ENCODE peak calls at places on chromosomes 7 and 10, in six cellular contexts. A, W, C, S, T and O are unnamed samples.

GRCh38 chr7:148697256-148697841 is 1.4 kb upstream of the CUL1 start:
- DNase-seq in T (no peak), S (no peak), W (peak; percentile 63), A (peak; percentile 44), C (no peak), O (no peak)

GRCh38 chr7:131097662-131098376 is 229.9 kb upstream of the MKLN1 start:
- DNase-seq in T (no peak), C (no peak), A (no peak), S (no peak), W (no peak), O (no peak)

GRCh38 chr10:68628576-68629127 is 68.5 kb downstream of the TET1 start:
- DNase-seq in S (no peak), A (peak; percentile 42), T (no peak), C (no peak), W (peak; percentile 34), O (no peak)

GRCh38 chr7:142513221-142513955 is 235.9 kb upstream of the PRSS1 start:
- DNase-seq in A (no peak), S (no peak), C (peak; percentile 6), T (no peak), W (no peak), O (no peak)

GRCh38 chr7:15433154-15433553 is 128.7 kb downstream of the AGMO start:
- DNase-seq in C (no peak), T (no peak), A (no peak), W (no peak), S (no peak), O (no peak)

GRCh38 chr10:17065273-17065672 is 64.3 kb downstream of the CUBN start:
- DNase-seq in A (no peak), W (no peak), S (no peak), T (no peak), C (no peak), O (no peak)

GRCh38 chr7:2526659-2527504 is 7.3 kb downstream of the LFNG start:
- DNase-seq in A (no peak), T (no peak), C (no peak), W (no peak), S (no peak), O (no peak)

GRCh38 chr10:33093362-33093761 is 135.3 kb upstream of the ITGB1 start:
- DNase-seq in C (no peak), A (no peak), W (no peak), T (no peak), S (no peak), O (no peak)

GRCh38 chr7:116445447-116445846 is 54.1 kb upstream of the CAV2 start:
- DNase-seq in W (no peak), S (no peak), A (no peak), T (no peak), C (no peak), O (no peak)

GRCh38 chr7:149838992-149839408 is 825 bp downstream of the ZNF862 start:
- DNase-seq in W (peak; percentile 6), S (no peak), A (peak; percentile 15), C (no peak), T (no peak), O (no peak)

GRCh38 chr7:158999496-158999895 is 143.1 kb downstream of the DYNC2I1 start:
- DNase-seq in W (no peak), A (no peak), C (no peak), S (no peak), T (no peak), O (no peak)
- H3K4me2 ChIP-seq in W (no peak overlapping the region), A (no peak overlapping the region), C (no peak overlapping the region), S (no peak overlapping the region), T (no peak overlapping the region), O (no peak overlapping the region)

DNA sequence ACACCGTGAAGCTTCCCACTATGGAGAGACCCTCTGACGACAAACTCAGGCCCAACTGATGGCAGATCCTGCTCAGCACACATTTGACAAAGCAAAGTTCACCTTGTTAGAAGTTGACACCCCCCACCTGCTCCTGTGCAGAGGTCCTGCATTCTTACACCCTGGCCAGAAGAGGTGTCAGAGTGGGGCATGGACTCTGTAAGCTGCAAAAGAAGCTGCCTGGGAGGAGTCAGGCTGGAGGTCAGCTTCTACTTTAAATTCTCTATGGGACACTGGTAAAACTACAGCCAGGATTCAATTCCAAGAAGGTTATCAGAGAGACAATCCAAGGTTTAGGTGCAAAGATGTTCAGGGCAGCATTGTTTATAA is 20.0 kb upstream of the TNS3 start:
- DNase-seq in T (no peak), S (no peak), C (no peak), W (no peak), A (no peak), O (no peak)
- H3K9ac ChIP-seq in T (no peak overlapping the region), S (no peak overlapping the region), C (no peak overlapping the region), W (peak overlapping the region; percentile 15), A (no peak overlapping the region), O (peak overlapping the region; percentile 65)

DNA sequence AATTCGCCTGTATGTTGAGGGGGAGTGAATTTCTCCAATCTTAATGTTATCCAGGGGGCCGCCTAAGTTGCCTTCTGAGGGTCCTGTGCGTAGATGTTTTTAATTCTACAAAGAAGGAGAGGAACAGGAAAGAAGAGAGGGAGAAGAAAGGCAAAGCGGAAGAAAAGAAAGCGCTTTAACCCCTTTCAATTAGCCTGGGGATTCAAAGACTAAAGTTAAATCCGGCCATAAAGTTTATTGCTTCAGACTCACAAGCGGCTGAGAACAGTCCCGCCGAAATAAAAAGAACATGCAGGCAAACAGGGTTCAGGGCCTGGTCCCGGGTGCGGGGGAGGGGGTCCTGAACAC is 4.5 kb downstream of the HOXA5 start:
- DNase-seq in W (no peak), T (no peak), A (no peak), S (no peak), C (no peak), O (no peak)
- H4K20me1 ChIP-seq in W (no peaks in the 10 kb centered on the region), T (no peaks in the 10 kb centered on the region), A (no peaks in the 10 kb centered on the region), S (no peaks in the 10 kb centered on the region), C (peaks cover 22% of the 10 kb centered on the region), O (no peaks in the 10 kb centered on the region)

GRCh38 chr10:47451275-47451997 is 32.5 kb downstream of the ANXA8 start:
- DNase-seq in A (no peak), W (no peak), C (no peak), S (peak; percentile 22), T (no peak), O (no peak)

GRCh38 chr10:47447740-47448139 is 36.2 kb downstream of the ANXA8 start:
- DNase-seq in A (no peak), W (no peak), C (no peak), T (no peak), S (no peak), O (no peak)

GRCh38 chr10:47450442-47450841 is 33.5 kb downstream of the ANXA8 start:
- DNase-seq in C (no peak), S (no peak), W (no peak), A (no peak), T (no peak), O (no peak)

GRCh38 chr10:47449979-47450378 is 33.9 kb downstream of the ANXA8 start:
- DNase-seq in S (peak; percentile 19), C (no peak), W (no peak), A (no peak), T (no peak), O (no peak)

DNA sequence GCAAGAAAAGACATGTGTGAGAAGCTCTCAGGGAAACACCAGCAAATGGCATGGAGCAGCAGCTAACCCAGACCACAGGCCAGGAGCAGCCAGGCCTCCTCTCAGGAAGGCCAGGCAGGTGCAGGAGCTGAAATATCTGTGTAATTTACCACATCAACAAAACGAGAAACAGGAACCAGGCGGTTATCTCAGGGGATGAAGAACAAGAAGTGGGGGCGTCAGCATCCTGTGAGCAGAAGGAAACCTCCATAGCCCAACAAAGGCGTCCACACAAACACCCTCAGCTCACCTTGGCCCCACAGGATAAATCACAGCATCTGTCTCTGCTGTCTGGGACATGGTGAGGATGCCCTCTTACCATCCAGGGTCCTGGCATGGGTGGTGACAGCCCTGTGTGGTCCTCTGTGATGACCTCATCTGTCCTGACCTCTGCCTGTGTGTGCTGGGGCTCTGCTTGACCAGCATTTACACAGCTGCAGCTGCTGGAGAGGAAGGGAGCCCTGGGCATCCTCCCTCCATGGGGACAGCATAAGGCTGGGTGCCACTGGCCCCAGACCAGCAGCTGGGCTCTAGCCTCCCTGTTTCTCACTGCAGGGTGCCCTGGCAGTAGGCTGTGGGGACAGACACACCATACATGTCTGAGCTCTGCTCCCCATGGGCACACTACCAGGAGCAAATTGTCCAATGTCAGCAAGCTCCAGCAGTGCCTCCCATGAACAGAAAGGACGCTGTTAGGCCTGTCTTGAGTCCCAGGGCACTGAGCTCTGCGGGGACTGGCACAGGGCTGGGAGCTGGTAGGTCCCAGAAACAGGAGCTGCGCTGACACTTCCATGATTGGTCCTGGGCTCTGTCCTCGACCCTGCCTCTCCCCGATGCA is 34.6 kb downstream of the ANXA8 start:
- DNase-seq in W (no peak), T (no peak), C (no peak), S (peak; percentile 19), A (no peak), O (no peak)
- H3K4me2 ChIP-seq in W (no peak overlapping the region), T (no peak overlapping the region), C (no peak overlapping the region), S (no peak overlapping the region), A (no peak overlapping the region), O (no peak overlapping the region)

GRCh38 chr7:8455426-8455825 is 22.0 kb downstream of the NXPH1 start:
- DNase-seq in C (no peak), S (no peak), T (no peak), A (no peak), W (no peak), O (no peak)

GRCh38 chr7:8453535-8453934 is 20.1 kb downstream of the NXPH1 start:
- DNase-seq in A (no peak), W (no peak), S (no peak), T (no peak), C (no peak), O (no peak)
- H3K9ac ChIP-seq in A (no peak overlapping the region), W (no peak overlapping the region), S (no peak overlapping the region), T (no peak overlapping the region), C (no peak overlapping the region), O (no peak overlapping the region)

GRCh38 chr10:80174641-80175395 is 30.5 kb downstream of the ANXA11 start:
- DNase-seq in W (no peak), C (no peak), S (no peak), T (no peak), A (no peak), O (no peak)

GRCh38 chr10:80182986-80183385 is 22.4 kb downstream of the ANXA11 start:
- DNase-seq in S (no peak), T (no peak), A (no peak), W (no peak), C (no peak), O (no peak)

GRCh38 chr10:80173441-80173840 is 31.9 kb downstream of the ANXA11 start:
- DNase-seq in T (no peak), C (no peak), A (no peak), W (no peak), S (no peak), O (no peak)

GRCh38 chr10:80176526-80176925 is 28.8 kb downstream of the ANXA11 start:
- DNase-seq in A (no peak), C (no peak), T (no peak), W (no peak), S (no peak), O (no peak)

DNA sequence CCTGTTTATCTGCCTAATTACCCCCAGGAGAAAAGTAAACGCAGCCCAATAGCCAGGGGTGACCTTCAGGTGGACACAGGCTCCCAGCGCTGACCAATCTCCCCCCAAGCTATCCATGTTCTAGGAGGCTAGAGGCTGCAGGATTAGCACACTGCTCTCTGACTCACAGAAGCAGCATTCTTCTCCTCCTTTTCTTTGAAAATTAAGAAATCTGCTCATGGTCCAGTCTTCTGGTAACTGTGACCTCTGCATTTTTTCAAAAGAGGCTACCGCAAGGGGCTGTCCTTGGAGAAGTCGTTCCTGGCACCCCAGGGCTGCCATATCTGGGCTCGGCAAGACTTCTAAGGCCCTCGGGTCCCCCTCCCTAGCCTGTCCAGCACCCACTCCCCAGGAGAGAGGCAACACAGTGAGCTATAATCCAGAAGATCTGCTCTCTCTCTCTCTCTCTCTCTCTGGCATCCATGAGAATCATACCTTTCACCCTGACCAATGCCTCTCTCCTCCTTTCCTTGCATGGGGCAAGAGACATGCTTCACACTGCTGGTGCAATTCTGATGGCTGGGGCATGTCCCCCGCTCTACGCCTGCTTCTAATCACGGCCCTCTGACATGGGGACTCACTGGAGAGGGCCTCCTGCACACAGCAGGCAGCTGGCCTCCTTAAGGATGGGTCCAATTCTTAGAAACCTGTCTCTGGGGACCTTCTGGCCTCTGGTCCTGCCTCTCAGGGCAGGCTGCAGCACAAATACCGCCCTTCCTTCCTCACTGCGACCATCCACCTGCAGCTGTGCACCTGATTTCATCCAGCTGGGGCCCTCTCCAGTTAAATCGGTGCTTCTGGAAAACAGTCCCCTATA is 27.3 kb downstream of the ANXA11 start:
- DNase-seq in W (peak; percentile 54), S (no peak), T (no peak), A (peak; percentile 58), C (no peak), O (no peak)
- H4K20me1 ChIP-seq in W (peaks cover 74% of the 10 kb centered on the region), S (no peaks in the 10 kb centered on the region), T (peaks cover 3% of the 10 kb centered on the region), A (peaks cover 6% of the 10 kb centered on the region), C (no peaks in the 10 kb centered on the region), O (no peaks in the 10 kb centered on the region)